ENCODE peak calls at places on chromosome 17, in five cellular contexts. B is PC-9, K is neural progenitor cell, P is brain microvascular endothelial cell, L is heart right ventricle. F is an unnamed sample.

GRCh38 chr17:80002690-80003490 is 32.8 kb downstream of the TBC1D16 start:
- DNase-seq in B (no peak), P (no peak), K (no peak), L (no peak), F (no peak)

GRCh38 chr17:10838682-10839081 is 795 bp upstream of the PIRT start:
- DNase-seq in L (no peak), K (no peak), B (no peak), P (no peak), F (no peak)

GRCh38 chr17:14719942-14720341 is 419.1 kb downstream of the HS3ST3B1 start:
- DNase-seq in L (no peak), P (no peak), B (no peak), K (no peak), F (no peak)

GRCh38 chr17:72188801-72189200 is 68.0 kb downstream of the SOX9 start:
- DNase-seq in B (no peak), K (no peak), P (no peak), L (no peak), F (no peak)

GRCh38 chr17:61188081-61188480 is 211.6 kb upstream of the TBX2 start:
- DNase-seq in K (no peak), P (no peak), B (no peak), L (no peak), F (no peak)

GRCh38 chr17:35804658-35805192 is 4.6 kb upstream of the TAF15 start:
- DNase-seq in B (peak), P (peak), K (peak), L (peak), F (no peak)

GRCh38 chr17:76378548-76379274 is 5.7 kb upstream of the SPHK1 start:
- DNase-seq in P (no peak), L (no peak), K (no peak), B (no peak), F (no peak)

GRCh38 chr17:50194441-50195195 is 6.8 kb downstream of the COL1A1 start:
- DNase-seq in P (no peak), K (no peak), B (no peak), L (no peak), F (no peak)

GRCh38 chr17:78953356-78954350 is 26.1 kb downstream of the LGALS3BP start:
- DNase-seq in L (no peak), B (no peak), P (no peak), K (peak), F (no peak)

GRCh38 chr17:78599419-78599818 is 22.2 kb upstream of the DNAH17 start:
- DNase-seq in P (no peak), L (no peak), B (no peak), K (no peak), F (no peak)

GRCh38 chr17:8144401-8145295 is 7.6 kb downstream of the PER1 start:
- DNase-seq in K (no peak), B (no peak), P (no peak), L (no peak), F (no peak)

GRCh38 chr17:8807070-8807550 is 7.9 kb upstream of the MFSD6L start:
- DNase-seq in L (no peak), K (no peak), P (no peak), B (no peak), F (no peak)

GRCh38 chr17:41642252-41643156 is 18.1 kb upstream of the KRT17 start:
- DNase-seq in L (no peak), P (no peak), K (no peak), B (no peak), F (no peak)

GRCh38 chr17:77279448-77280303 is 138.9 kb downstream of the SEC14L1 start:
- DNase-seq in L (no peak), P (no peak), K (peak), B (peak), F (no peak)

GRCh38 chr17:48570325-48571023 is 7.7 kb downstream of the HOXB4 start:
- DNase-seq in B (no peak), P (no peak), L (no peak), K (no peak), F (no peak)

GRCh38 chr17:39623356-39623950 is 3.3 kb upstream of the PPP1R1B start:
- DNase-seq in P (peak), K (peak), L (peak), B (peak), F (peak)

GRCh38 chr17:55478971-55479370 is 32.3 kb downstream of the SMIM36 start:
- DNase-seq in B (no peak), L (no peak), P (no peak), K (no peak), F (no peak)

GRCh38 chr17:19365499-19365817 is 2.9 kb upstream of the B9D1 start:
- DNase-seq in B (no peak), L (no peak), P (no peak), K (no peak), F (no peak)

GRCh38 chr17:61058066-61058465 is 341.6 kb upstream of the TBX2 start:
- DNase-seq in L (no peak), B (no peak), K (no peak), P (no peak), F (no peak)

GRCh38 chr17:50580636-50581035 is 20.1 kb downstream of the CACNA1G start:
- DNase-seq in B (no peak), P (no peak), K (no peak), L (no peak), F (no peak)

GRCh38 chr17:74430706-74431567 is 951 bp upstream of the GPRC5C start:
- DNase-seq in K (peak), L (peak), P (peak), B (peak), F (no peak)

GRCh38 chr17:71427801-71428200 is 693.0 kb upstream of the SOX9 start:
- DNase-seq in L (no peak), P (no peak), B (no peak), K (no peak), F (no peak)

GRCh38 chr17:75430159-75430748 is 24.8 kb upstream of the GRB2 start:
- DNase-seq in L (no peak), K (peak), B (peak), P (peak), F (no peak)

GRCh38 chr17:3827124-3827773 is 18.8 kb downstream of the NCBP3 start:
- DNase-seq in K (peak), P (peak), B (peak), L (peak), F (peak)

GRCh38 chr17:76951375-76951905 is 83.2 kb downstream of the MGAT5B start:
- DNase-seq in K (no peak), L (no peak), B (no peak), P (no peak), F (no peak)

GRCh38 chr17:31355935-31356334 is 34.5 kb upstream of the EVI2A start:
- DNase-seq in K (no peak), P (no peak), B (no peak), L (no peak), F (no peak)

GRCh38 chr17:51703364-51704341 is 443.3 kb downstream of the UTP18 start:
- DNase-seq in B (no peak), L (peak), P (peak), K (no peak), F (no peak)

GRCh38 chr17:280216-280615 is 72.4 kb downstream of the RPH3AL start:
- DNase-seq in P (no peak), L (no peak), B (no peak), K (no peak), F (no peak)

GRCh38 chr17:17938388-17939107 is 33.7 kb downstream of the TOM1L2 start:
- DNase-seq in L (no peak), P (no peak), B (no peak), K (no peak), F (no peak)

GRCh38 chr17:7043195-7043543 is 723 bp downstream of the SLC16A11 start:
- DNase-seq in K (peak), B (no peak), P (no peak), L (no peak), F (no peak)

GRCh38 chr17:56648814-56649213 is 55.3 kb downstream of the NOG start:
- DNase-seq in K (no peak), L (no peak), P (no peak), B (no peak), F (no peak)

GRCh38 chr17:13074026-13074425 is 56.2 kb upstream of the ELAC2 start:
- DNase-seq in B (no peak), K (no peak), P (peak), L (no peak), F (no peak)

GRCh38 chr17:37833237-37833859 is 88.5 kb upstream of the HNF1B start:
- DNase-seq in L (no peak), B (no peak), P (no peak), K (no peak), F (no peak)

GRCh38 chr17:48545022-48545376 is at the start of gene HOXB2:
- DNase-seq in B (no peak), K (no peak), P (no peak), L (no peak), F (no peak)

GRCh38 chr17:13509561-13509960 is 92.2 kb downstream of the HS3ST3A1 start:
- DNase-seq in K (peak), L (no peak), B (no peak), P (no peak), F (no peak)

GRCh38 chr17:74859439-74860228 is at the start of gene GRIN2C:
- DNase-seq in B (no peak), P (no peak), L (no peak), K (peak), F (no peak)

GRCh38 chr17:47907932-47908562 is 12.0 kb downstream of the SP2 start:
- DNase-seq in P (no peak), K (no peak), L (no peak), B (no peak), F (no peak)

GRCh38 chr17:38879878-38880727 is 10.2 kb downstream of the LASP1 start:
- DNase-seq in B (peak), P (peak), K (peak), L (peak), F (no peak)

GRCh38 chr17:73021771-73022170 is 70.7 kb downstream of the SLC39A11 start:
- DNase-seq in L (no peak), B (no peak), P (no peak), K (no peak), F (no peak)

GRCh38 chr17:31535581-31535981 is 144.1 kb downstream of the RAB11FIP4 start:
- DNase-seq in B (no peak), K (no peak), L (no peak), P (no peak), F (no peak)

DNA sequence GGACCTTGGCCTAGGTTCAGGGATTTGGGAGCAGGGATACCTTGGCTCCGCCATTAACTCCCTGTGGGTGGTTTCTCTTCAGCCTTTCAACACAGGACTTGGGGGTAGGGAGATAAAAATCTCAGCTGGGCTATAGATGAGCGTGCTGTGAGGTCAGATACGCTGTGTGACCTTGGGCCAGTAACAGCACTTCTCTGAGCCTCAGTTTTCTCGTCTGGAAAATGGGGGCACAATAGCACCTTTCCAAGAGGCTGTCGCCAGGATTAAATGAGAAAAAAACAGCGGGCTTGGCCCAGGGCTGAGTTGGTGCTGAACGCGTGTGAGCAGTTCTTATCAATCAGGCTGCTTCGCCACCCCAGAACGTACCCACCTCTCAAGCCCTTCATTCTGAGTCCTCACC is 17.6 kb downstream of the CCDC92B start:
- DNase-seq in K (no peak), B (no peak), P (no peak), L (no peak), F (no peak)
- H3K27ac ChIP-seq in K (no peak), B (no peak), P (no peak), L (no peak), F (no peak)

GRCh38 chr17:68512967-68513474 is 791 bp downstream of the PRKAR1A start:
- DNase-seq in K (peak), P (peak), B (no peak), L (no peak), F (no peak)

GRCh38 chr17:68509151-68510057 is 2.8 kb upstream of the PRKAR1A start:
- DNase-seq in L (peak), B (no peak), P (no peak), K (no peak), F (no peak)

GRCh38 chr17:68511671-68512246 is 471 bp upstream of the PRKAR1A start:
- DNase-seq in P (peak), B (peak), K (peak), L (peak), F (peak)

GRCh38 chr17:68512247-68512966 is at the start of gene PRKAR1A:
- DNase-seq in P (peak), B (peak), L (peak), K (peak), F (peak)

DNA sequence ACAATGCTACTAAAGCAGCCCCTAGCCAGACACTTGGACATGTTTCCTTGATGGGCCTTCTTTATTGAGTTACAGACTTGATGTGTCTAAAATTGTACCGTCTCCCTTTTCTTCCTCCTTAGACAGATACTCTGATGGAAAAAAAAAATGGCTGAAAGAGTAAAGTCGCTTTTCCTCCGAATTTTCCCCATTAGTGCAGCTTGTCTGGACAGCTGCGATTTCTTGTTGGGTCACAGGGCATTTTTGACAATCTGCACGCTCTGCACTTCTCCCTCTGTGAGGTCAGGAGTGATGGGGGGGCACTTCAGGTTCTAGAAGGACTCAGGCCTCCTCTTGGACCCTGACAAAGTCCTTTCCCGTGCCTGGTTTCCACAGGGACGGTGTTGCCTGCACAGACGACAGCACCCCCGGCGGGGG is 968 bp upstream of the PRKAR1A start:
- DNase-seq in K (no peak), L (no peak), P (no peak), B (no peak), F (peak)
- TF ChIP-seq CTCF in K (no peak), L (no peak), P (peak), B (no peak), F (no peak)

DNA sequence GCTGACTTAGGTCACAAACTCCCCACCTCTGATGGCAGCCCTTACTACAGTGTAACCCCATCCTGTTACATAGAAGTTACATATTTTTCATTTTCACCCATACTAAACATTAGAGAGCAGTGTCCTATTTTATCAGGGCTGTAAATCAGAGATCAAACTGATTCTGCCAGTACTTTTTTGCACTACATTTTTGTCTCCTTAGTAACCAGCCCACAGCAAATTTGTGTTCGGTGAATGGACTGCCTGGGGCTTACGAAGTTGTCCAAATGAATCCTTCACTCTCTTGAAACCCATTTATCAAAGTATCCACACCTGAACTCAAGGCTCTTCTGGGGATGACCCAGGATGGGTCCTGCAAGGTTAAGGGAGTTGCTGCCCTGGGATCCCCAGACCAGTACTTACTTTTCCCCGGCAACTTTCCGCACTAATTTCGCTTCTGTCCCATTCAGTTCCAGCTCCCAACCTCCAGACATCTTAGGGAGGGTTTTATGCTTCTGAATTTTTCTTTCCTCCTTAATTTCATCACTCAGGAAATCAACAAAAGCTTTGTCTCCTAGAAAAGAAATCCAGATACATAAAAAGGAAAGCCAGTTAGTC is 1.1 kb downstream of the C1QBP start:
- DNase-seq in B (no peak), P (peak), L (no peak), K (no peak), F (no peak)
- H3K27ac ChIP-seq in B (peak), P (peak), L (peak), K (no peak), F (peak)

GRCh38 chr17:46060461-46060860 is 61.4 kb downstream of the STH start:
- DNase-seq in P (no peak), L (no peak), B (no peak), K (no peak), F (no peak)

GRCh38 chr17:46064460-46064859 is 65.4 kb downstream of the STH start:
- DNase-seq in L (no peak), B (no peak), P (no peak), K (no peak), F (no peak)

GRCh38 chr17:46063239-46063638 is 64.2 kb downstream of the STH start:
- DNase-seq in K (no peak), B (no peak), L (no peak), P (peak), F (no peak)

GRCh38 chr17:46059457-46059856 is 60.4 kb downstream of the STH start:
- DNase-seq in B (no peak), L (no peak), K (no peak), P (no peak), F (no peak)

GRCh38 chr17:46061435-46061834 is 62.4 kb downstream of the STH start:
- DNase-seq in L (no peak), K (no peak), B (no peak), P (no peak), F (no peak)
- TF ChIP-seq CTCF in L (no peak), K (peak), B (peak), P (no peak), F (peak)

DNA sequence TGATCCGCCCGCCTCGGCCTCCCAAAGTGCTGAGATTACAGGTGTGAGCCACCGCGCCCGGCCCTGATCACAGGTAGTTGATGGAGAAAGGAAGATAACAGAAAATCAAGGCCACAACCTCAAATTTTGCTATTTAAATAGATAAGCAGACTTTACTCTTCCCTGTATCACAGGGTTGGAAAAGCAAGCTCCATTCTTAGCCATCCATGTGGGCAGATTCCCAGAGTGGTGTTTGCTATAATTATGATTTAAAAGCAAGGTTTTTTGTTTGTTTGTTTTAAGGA is 44.4 kb downstream of the TUBD1 start:
- DNase-seq in B (no peak), L (no peak), P (no peak), K (no peak), F (no peak)
- H3K27ac ChIP-seq in B (peak), L (peak), P (no peak), K (no peak), F (no peak)

F was measured in CD4-positive, alpha-beta T cell.